ENCODE peak calls at places on chromosomes 4 and X, in five cellular contexts. One of them, this sample, is unnamed.

GRCh38 chr4:33924239-33924638 is 2320.1 kb downstream of the ARAP2 start:
- DNase-seq in epithelial cell of esophagus: peak
- DNase-seq in stromal cell of bone marrow: peak
- DNase-seq in NCI-H345: no peak
- DNase-seq in Ammon's horn: no peak
- DNase-seq in this sample: peak

GRCh38 chr4:30536231-30536630 is 183.9 kb upstream of the PCDH7 start:
- DNase-seq in NCI-H345: no peak
- DNase-seq in epithelial cell of esophagus: no peak
- DNase-seq in stromal cell of bone marrow: no peak
- DNase-seq in Ammon's horn: no peak
- DNase-seq in this sample: no peak

GRCh38 chrX:135484636-135485289 is 35.7 kb upstream of the INTS6L start:
- DNase-seq in epithelial cell of esophagus: peak
- DNase-seq in NCI-H345: peak
- DNase-seq in stromal cell of bone marrow: peak
- DNase-seq in Ammon's horn: peak
- DNase-seq in this sample: peak

GRCh38 chrX:68504237-68504636 is 5.4 kb downstream of the YIPF6 start:
- DNase-seq in Ammon's horn: no peak
- DNase-seq in NCI-H345: no peak
- DNase-seq in epithelial cell of esophagus: peak
- DNase-seq in stromal cell of bone marrow: no peak
- DNase-seq in this sample: no peak

GRCh38 chr4:83074086-83074704 is 39.2 kb downstream of the COPS4 start:
- DNase-seq in NCI-H345: peak
- DNase-seq in Ammon's horn: peak
- DNase-seq in epithelial cell of esophagus: peak
- DNase-seq in stromal cell of bone marrow: peak
- DNase-seq in this sample: peak

GRCh38 chr4:165378763-165379631 is at the start of gene CPE:
- DNase-seq in stromal cell of bone marrow: no peak
- DNase-seq in epithelial cell of esophagus: peak
- DNase-seq in Ammon's horn: peak
- DNase-seq in NCI-H345: peak
- DNase-seq in this sample: peak

GRCh38 chrX:2928583-2929434 is at the start of gene ARSD:
- DNase-seq in Ammon's horn: peak
- DNase-seq in NCI-H345: no peak
- DNase-seq in epithelial cell of esophagus: peak
- DNase-seq in stromal cell of bone marrow: peak
- DNase-seq in this sample: no peak

GRCh38 chr4:3358660-3359059 is 65.8 kb downstream of the RGS12 start:
- DNase-seq in epithelial cell of esophagus: no peak
- DNase-seq in NCI-H345: no peak
- DNase-seq in Ammon's horn: no peak
- DNase-seq in stromal cell of bone marrow: no peak
- DNase-seq in this sample: no peak

GRCh38 chr4:177228599-177228998 is 81.1 kb upstream of the NEIL3 start:
- DNase-seq in stromal cell of bone marrow: no peak
- DNase-seq in NCI-H345: no peak
- DNase-seq in Ammon's horn: no peak
- DNase-seq in epithelial cell of esophagus: no peak
- DNase-seq in this sample: no peak

GRCh38 chr4:40055379-40055872 is 1.2 kb upstream of the N4BP2 start:
- DNase-seq in stromal cell of bone marrow: peak
- DNase-seq in epithelial cell of esophagus: no peak
- DNase-seq in Ammon's horn: peak
- DNase-seq in NCI-H345: no peak
- DNase-seq in this sample: no peak

GRCh38 chr4:41644288-41644914 is 104.1 kb downstream of the PHOX2B start:
- DNase-seq in epithelial cell of esophagus: peak
- DNase-seq in Ammon's horn: peak
- DNase-seq in NCI-H345: peak
- DNase-seq in stromal cell of bone marrow: no peak
- DNase-seq in this sample: no peak

GRCh38 chrX:80765226-80765625 is 44.5 kb downstream of the BRWD3 start:
- DNase-seq in NCI-H345: no peak
- DNase-seq in stromal cell of bone marrow: peak
- DNase-seq in epithelial cell of esophagus: peak
- DNase-seq in Ammon's horn: no peak
- DNase-seq in this sample: no peak

GRCh38 chrX:124619710-124620109 is 273.3 kb downstream of the SH2D1A start:
- DNase-seq in Ammon's horn: no peak
- DNase-seq in epithelial cell of esophagus: no peak
- DNase-seq in NCI-H345: no peak
- DNase-seq in stromal cell of bone marrow: no peak
- DNase-seq in this sample: no peak

GRCh38 chrX:108464604-108465003 is 25.0 kb downstream of the COL4A5 start:
- DNase-seq in stromal cell of bone marrow: no peak
- DNase-seq in epithelial cell of esophagus: no peak
- DNase-seq in NCI-H345: no peak
- DNase-seq in Ammon's horn: no peak
- DNase-seq in this sample: no peak

GRCh38 chr4:139902328-139903217 is 237.0 kb downstream of the MGST2 start:
- DNase-seq in Ammon's horn: peak
- DNase-seq in stromal cell of bone marrow: no peak
- DNase-seq in epithelial cell of esophagus: no peak
- DNase-seq in NCI-H345: no peak
- DNase-seq in this sample: no peak

GRCh38 chr4:149371021-149371420 is 444.6 kb downstream of the IQCM start:
- DNase-seq in NCI-H345: peak
- DNase-seq in epithelial cell of esophagus: peak
- DNase-seq in stromal cell of bone marrow: peak
- DNase-seq in Ammon's horn: peak
- DNase-seq in this sample: peak

GRCh38 chr4:23733911-23734458 is 155.9 kb downstream of the PPARGC1A start:
- DNase-seq in stromal cell of bone marrow: no peak
- DNase-seq in epithelial cell of esophagus: no peak
- DNase-seq in NCI-H345: no peak
- DNase-seq in Ammon's horn: no peak
- DNase-seq in this sample: no peak

GRCh38 chrX:108186811-108187210 is 95.2 kb downstream of the ATG4A start:
- DNase-seq in epithelial cell of esophagus: peak
- DNase-seq in NCI-H345: no peak
- DNase-seq in stromal cell of bone marrow: peak
- DNase-seq in Ammon's horn: no peak
- DNase-seq in this sample: no peak

GRCh38 chrX:149909324-149910177 is 19.8 kb upstream of the HSFX4 start:
- DNase-seq in NCI-H345: no peak
- DNase-seq in epithelial cell of esophagus: peak
- DNase-seq in stromal cell of bone marrow: no peak
- DNase-seq in Ammon's horn: no peak
- DNase-seq in this sample: no peak

GRCh38 chrX:47047989-47048388 is 30.3 kb upstream of the RGN start:
- DNase-seq in stromal cell of bone marrow: no peak
- DNase-seq in Ammon's horn: no peak
- DNase-seq in NCI-H345: no peak
- DNase-seq in epithelial cell of esophagus: no peak
- DNase-seq in this sample: no peak

GRCh38 chr4:879730-880079 is 52.4 kb downstream of the GAK start:
- DNase-seq in stromal cell of bone marrow: no peak
- DNase-seq in Ammon's horn: no peak
- DNase-seq in epithelial cell of esophagus: no peak
- DNase-seq in NCI-H345: no peak
- DNase-seq in this sample: no peak

GRCh38 chr4:7722716-7723115 is 216.9 kb downstream of the AFAP1 start:
- DNase-seq in Ammon's horn: no peak
- DNase-seq in epithelial cell of esophagus: no peak
- DNase-seq in stromal cell of bone marrow: no peak
- DNase-seq in NCI-H345: no peak
- DNase-seq in this sample: no peak

GRCh38 chrX:150975655-150976390 is 7.3 kb upstream of the HMGB3 start:
- DNase-seq in stromal cell of bone marrow: no peak
- DNase-seq in NCI-H345: no peak
- DNase-seq in epithelial cell of esophagus: no peak
- DNase-seq in Ammon's horn: no peak
- DNase-seq in this sample: no peak

GRCh38 chrX:136880452-136881013 is at the start of gene RBMX:
- DNase-seq in NCI-H345: peak
- DNase-seq in stromal cell of bone marrow: peak
- DNase-seq in epithelial cell of esophagus: peak
- DNase-seq in Ammon's horn: peak
- DNase-seq in this sample: peak

GRCh38 chr4:113673450-113673849 is 88.1 kb downstream of the CAMK2D start:
- DNase-seq in epithelial cell of esophagus: peak
- DNase-seq in Ammon's horn: no peak
- DNase-seq in stromal cell of bone marrow: no peak
- DNase-seq in NCI-H345: peak
- DNase-seq in this sample: no peak

GRCh38 chr4:18294846-18295245 is 273.3 kb upstream of the LCORL start:
- DNase-seq in NCI-H345: no peak
- DNase-seq in Ammon's horn: no peak
- DNase-seq in stromal cell of bone marrow: no peak
- DNase-seq in epithelial cell of esophagus: no peak
- DNase-seq in this sample: no peak

GRCh38 chr4:169341490-169341889 is 70.7 kb upstream of the SH3RF1 start:
- DNase-seq in Ammon's horn: no peak
- DNase-seq in epithelial cell of esophagus: no peak
- DNase-seq in NCI-H345: no peak
- DNase-seq in stromal cell of bone marrow: no peak
- DNase-seq in this sample: no peak

GRCh38 chr4:175125410-175126068 is 207.4 kb downstream of the ADAM29 start:
- DNase-seq in NCI-H345: no peak
- DNase-seq in epithelial cell of esophagus: peak
- DNase-seq in stromal cell of bone marrow: no peak
- DNase-seq in Ammon's horn: no peak
- DNase-seq in this sample: no peak

GRCh38 chr4:8730159-8730558 is 137.6 kb downstream of the CPZ start:
- DNase-seq in NCI-H345: no peak
- DNase-seq in stromal cell of bone marrow: no peak
- DNase-seq in Ammon's horn: no peak
- DNase-seq in epithelial cell of esophagus: no peak
- DNase-seq in this sample: no peak

This sample was measured in NCI-H2171 treated with DMSO at 0.1 percent for 48 hours.